ENCODE peak calls at places on chromosomes 5 and 9, in five cellular contexts. N is neural crest cell, M is mucosa of descending colon, I is NCI-H1694 treated with DMSO at 0.1 percent for 48 hours, B is hypothalamus. X is an unnamed sample.

GRCh38 chr5:142584843-142585242 is 101.0 kb downstream of the FGF1 start:
- DNase-seq in N (no peak), M (no peak), I (no peak), B (no peak), X (no peak)

GRCh38 chr5:71748360-71748759 is 29.3 kb downstream of the CARTPT start:
- DNase-seq in N (no peak), M (peak), I (no peak), B (no peak), X (no peak)

GRCh38 chr5:28468121-28468520 is 1429.7 kb upstream of the CDH9 start:
- DNase-seq in N (no peak), M (no peak), I (no peak), B (no peak), X (no peak)

GRCh38 chr5:96687812-96688453 is 25.8 kb downstream of the CAST start:
- DNase-seq in N (no peak), M (no peak), I (peak), B (no peak), X (no peak)

GRCh38 chr5:38462972-38463633 is 93.3 kb downstream of the LIFR start:
- DNase-seq in N (no peak), M (no peak), I (no peak), B (no peak), X (no peak)

GRCh38 chr5:59887274-59887673 is 6.3 kb downstream of the PDE4D start:
- DNase-seq in N (no peak), M (no peak), I (no peak), B (no peak), X (no peak)

GRCh38 chr9:16515879-16516289 is 354.6 kb downstream of the BNC2 start:
- DNase-seq in N (peak), M (no peak), I (no peak), B (no peak), X (no peak)

GRCh38 chr9:98811051-98811650 is 3.7 kb downstream of the GALNT12 start:
- DNase-seq in N (no peak), M (no peak), I (no peak), B (no peak), X (no peak)

GRCh38 chr5:36875789-36876388 is 680 bp upstream of the NIPBL start:
- DNase-seq in N (peak), M (peak), I (peak), B (peak), X (peak)

GRCh38 chr9:131097948-131098278 is 1.6 kb downstream of the AIF1L start:
- DNase-seq in N (no peak), M (no peak), I (no peak), B (peak), X (no peak)

GRCh38 chr9:86947146-86948081 is at the start of gene GAS1:
- DNase-seq in N (peak), M (peak), I (peak), B (peak), X (peak)

GRCh38 chr5:90264930-90265857 is 144.4 kb downstream of the CETN3 start:
- DNase-seq in N (peak), M (peak), I (peak), B (peak), X (peak)

GRCh38 chr9:81771606-81772005 is 82.3 kb upstream of the TLE1 start:
- DNase-seq in N (no peak), M (no peak), I (no peak), B (no peak), X (no peak)

GRCh38 chr9:129273941-129274709 is 96.1 kb upstream of the IER5L start:
- DNase-seq in N (no peak), M (no peak), I (no peak), B (no peak), X (peak)

GRCh38 chr9:2718698-2719033 is 1.4 kb downstream of the KCNV2 start:
- DNase-seq in N (no peak), M (no peak), I (no peak), B (no peak), X (no peak)

GRCh38 chr9:8917978-8918739 is 1118.6 kb upstream of the DMAC1 start:
- DNase-seq in N (no peak), M (no peak), I (no peak), B (no peak), X (no peak)

GRCh38 chr5:180327166-180327565 is 26.0 kb downstream of the GFPT2 start:
- DNase-seq in N (no peak), M (no peak), I (no peak), B (no peak), X (no peak)

GRCh38 chr5:95780597-95780996 is 41.9 kb downstream of the GLRX start:
- DNase-seq in N (no peak), M (no peak), I (no peak), B (no peak), X (no peak)

GRCh38 chr9:9392755-9393154 is 1220.0 kb downstream of the PTPRD start:
- DNase-seq in N (no peak), M (peak), I (no peak), B (no peak), X (no peak)

GRCh38 chr5:142183561-142183960 is 75.0 kb downstream of the NDFIP1 start:
- DNase-seq in N (no peak), M (no peak), I (no peak), B (no peak), X (no peak)